ENCODE peak calls at places on chromosome 15, in seven cellular contexts. D is cardiac muscle cell, L is heart right ventricle, I is hepatocyte, Y is left ventricle myocardium inferior, M is NT2/D1, J is thyroid gland. O is an unnamed sample. For H3K36me3 and H3K4me1, the result is how much of the 10 kb centered on the place peaks cover.

GRCh38 chr15:98946301-98947255 is 61.0 kb downstream of the PGPEP1L start:
- DNase-seq in D (no peak), L (peak), I (no peak), Y (peak), M (no peak), J (no peak), O (no peak)

GRCh38 chr15:70867911-70868467 is 14.0 kb upstream of the LARP6 start:
- DNase-seq in D (peak), L (no peak), I (peak), Y (no peak), M (no peak), J (no peak), O (no peak)

GRCh38 chr15:42138411-42138810 is 18.0 kb downstream of the PLA2G4F start:
- DNase-seq in D (no peak), L (no peak), I (no peak), Y (no peak), M (no peak), J (no peak), O (no peak)

GRCh38 chr15:50435772-50436171 is 11.6 kb downstream of the USP8 start:
- DNase-seq in D (no peak), L (no peak), I (no peak), Y (no peak), M (no peak), J (no peak), O (no peak)

GRCh38 chr15:88031461-88031860 is 225.1 kb downstream of the NTRK3 start:
- DNase-seq in D (no peak), L (no peak), I (no peak), Y (no peak), M (no peak), J (no peak), O (no peak)

GRCh38 chr15:67161881-67162280 is 92.6 kb downstream of the AAGAB start:
- DNase-seq in D (no peak), L (no peak), I (no peak), Y (no peak), M (no peak), J (peak), O (no peak)

GRCh38 chr15:84950570-84951111 is 31.0 kb upstream of the PDE8A start:
- DNase-seq in D (no peak), L (no peak), I (no peak), Y (no peak), M (no peak), J (no peak), O (no peak)

GRCh38 chr15:32834156-32834555 is 116.4 kb downstream of the GREM1 start:
- DNase-seq in D (no peak), L (no peak), I (no peak), Y (no peak), M (no peak), J (no peak), O (no peak)

GRCh38 chr15:71313806-71314205 is 198.5 kb downstream of the THSD4 start:
- DNase-seq in D (no peak), L (no peak), I (no peak), Y (no peak), M (no peak), J (no peak), O (no peak)

GRCh38 chr15:88181613-88182012 is 74.9 kb downstream of the NTRK3 start:
- DNase-seq in D (no peak), L (no peak), I (no peak), Y (no peak), M (no peak), J (peak), O (no peak)

GRCh38 chr15:74790080-74790916 is 8.4 kb downstream of the CSK start:
- DNase-seq in D (peak), L (peak), I (peak), Y (peak), M (no peak), J (peak), O (peak)

GRCh38 chr15:35753486-35753885 is 207.5 kb upstream of the DPH6 start:
- DNase-seq in D (peak), L (no peak), I (no peak), Y (no peak), M (no peak), J (no peak), O (no peak)

GRCh38 chr15:33616485-33616884 is 305.7 kb downstream of the RYR3 start:
- DNase-seq in D (no peak), L (no peak), I (no peak), Y (no peak), M (no peak), J (no peak), O (no peak)

GRCh38 chr15:99431661-99432091 is 134.1 kb upstream of the MEF2A start:
- DNase-seq in D (no peak), L (no peak), I (no peak), Y (peak), M (no peak), J (no peak), O (no peak)

GRCh38 chr15:22806664-22807063 is 20.2 kb downstream of the NIPA1 start:
- DNase-seq in D (no peak), L (peak), I (no peak), Y (no peak), M (no peak), J (peak), O (no peak)

GRCh38 chr15:79919090-79919748 is 22.4 kb upstream of the MTHFS start:
- DNase-seq in D (no peak), L (no peak), I (peak), Y (no peak), M (no peak), J (no peak), O (no peak)

GRCh38 chr15:98085003-98085639 is 124.6 kb downstream of the ARRDC4 start:
- DNase-seq in D (peak), L (no peak), I (peak), Y (no peak), M (peak), J (peak), O (peak)

GRCh38 chr15:48556159-48556897 is 89.2 kb downstream of the FBN1 start:
- DNase-seq in D (no peak), L (no peak), I (no peak), Y (no peak), M (no peak), J (no peak), O (no peak)

GRCh38 chr15:69891070-69891491 is 206.6 kb downstream of the TLE3 start:
- DNase-seq in D (no peak), L (no peak), I (no peak), Y (no peak), M (no peak), J (no peak), O (no peak)

GRCh38 chr15:89167267-89168176 is 53.9 kb downstream of the RLBP1 start:
- DNase-seq in D (peak), L (no peak), I (peak), Y (no peak), M (no peak), J (peak), O (no peak)

GRCh38 chr15:70032509-70032908 is 65.2 kb downstream of the TLE3 start:
- DNase-seq in D (no peak), L (no peak), I (no peak), Y (no peak), M (no peak), J (no peak), O (no peak)

GRCh38 chr15:52496776-52497470 is 31.8 kb downstream of the MYO5A start:
- DNase-seq in D (no peak), L (no peak), I (no peak), Y (no peak), M (no peak), J (no peak), O (no peak)

GRCh38 chr15:41489641-41490040 is 4.0 kb upstream of the ITPKA start:
- DNase-seq in D (no peak), L (no peak), I (no peak), Y (no peak), M (no peak), J (no peak), O (no peak)

GRCh38 chr15:89494941-89495637 is 1.3 kb downstream of the RHCG start:
- DNase-seq in D (no peak), L (no peak), I (no peak), Y (no peak), M (no peak), J (no peak), O (peak)

GRCh38 chr15:89125038-89125826 is 37.0 kb downstream of the ABHD2 start:
- DNase-seq in D (no peak), L (no peak), I (peak), Y (no peak), M (no peak), J (no peak), O (no peak)

GRCh38 chr15:41160639-41161315 is 44.7 kb upstream of the INO80 start:
- DNase-seq in D (no peak), L (no peak), I (no peak), Y (no peak), M (no peak), J (no peak), O (no peak)

GRCh38 chr15:60970246-60971170 is 258.6 kb downstream of the RORA start:
- DNase-seq in D (no peak), L (no peak), I (no peak), Y (no peak), M (no peak), J (no peak), O (no peak)

GRCh38 chr15:58043192-58043903 is 22.2 kb downstream of the ALDH1A2 start:
- DNase-seq in D (peak), L (no peak), I (peak), Y (peak), M (no peak), J (peak), O (peak)

GRCh38 chr15:70722266-70723123 is 40.9 kb downstream of the UACA start:
- DNase-seq in D (peak), L (no peak), I (peak), Y (no peak), M (peak), J (no peak), O (no peak)

GRCh38 chr15:45921376-45921775 is 286.5 kb downstream of the SQOR start:
- DNase-seq in D (no peak), L (no peak), I (peak), Y (no peak), M (no peak), J (no peak), O (peak)

GRCh38 chr15:59565299-59565698 is 46.3 kb upstream of the GCNT3 start:
- DNase-seq in D (no peak), L (no peak), I (no peak), Y (no peak), M (no peak), J (no peak), O (no peak)

GRCh38 chr15:29268706-29269484 is 727 bp downstream of the NSMCE3 start:
- DNase-seq in D (peak), L (peak), I (peak), Y (peak), M (peak), J (peak), O (peak)

GRCh38 chr15:57306944-57307411 is 69.3 kb upstream of the CGNL1 start:
- DNase-seq in D (no peak), L (no peak), I (no peak), Y (no peak), M (no peak), J (no peak), O (no peak)

GRCh38 chr15:61987824-61988223 is 72.4 kb downstream of the VPS13C start:
- DNase-seq in D (no peak), L (no peak), I (no peak), Y (no peak), M (no peak), J (no peak), O (no peak)
- H3K36me3 ChIP-seq in D (under half), L (half or more), I (under half), Y (half or more), M (under half), J (under half), O (under half)

GRCh38 chr15:40092416-40093223 is 16.1 kb downstream of the BMF start:
- DNase-seq in D (peak), L (peak), I (peak), Y (peak), M (no peak), J (peak), O (peak)
- H3K4me1 ChIP-seq in D (half or more), L (half or more), I (half or more), Y (half or more), M (under half), J (half or more), O (under half)

GRCh38 chr15:82809308-82810060 is at the start of gene WHAMM:
- DNase-seq in D (peak), L (peak), I (peak), Y (peak), M (peak), J (peak), O (peak)

GRCh38 chr15:82810863-82811421 is 1.5 kb downstream of the WHAMM start:
- DNase-seq in D (no peak), L (no peak), I (no peak), Y (no peak), M (no peak), J (no peak), O (no peak)

GRCh38 chr15:82810061-82810862 is 834 bp downstream of the WHAMM start:
- DNase-seq in D (peak), L (peak), I (peak), Y (peak), M (no peak), J (peak), O (peak)

GRCh38 chr15:82808634-82809041 is 790 bp upstream of the WHAMM start:
- DNase-seq in D (no peak), L (no peak), I (no peak), Y (no peak), M (no peak), J (no peak), O (peak)

GRCh38 chr15:82812994-82813393 is 3.6 kb downstream of the WHAMM start:
- DNase-seq in D (no peak), L (no peak), I (no peak), Y (no peak), M (no peak), J (no peak), O (no peak)
- H3K36me3 ChIP-seq in D (under half), L (half or more), I (under half), Y (half or more), M (under half), J (under half), O (under half)

DNA sequence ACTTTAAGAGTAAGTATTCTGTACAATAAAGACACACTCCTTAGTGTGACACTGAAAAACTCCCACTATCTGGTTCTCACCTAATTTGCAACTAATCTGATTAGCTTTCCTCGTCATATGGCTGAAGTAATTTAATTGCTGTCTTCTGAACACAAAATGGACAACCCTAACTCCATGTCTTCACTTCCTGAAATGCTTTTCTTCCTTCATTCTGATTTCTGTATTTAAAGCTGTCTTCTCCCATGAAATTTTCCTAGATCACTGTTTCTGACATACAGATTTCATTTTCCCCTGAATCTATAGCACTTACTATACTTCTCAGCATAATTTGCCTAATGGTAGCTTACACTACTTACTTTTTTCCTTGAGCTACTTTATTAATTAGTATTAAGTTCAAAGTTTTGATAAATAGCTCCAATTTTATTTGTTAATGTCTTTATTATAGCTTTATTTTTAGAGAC is 6.3 kb downstream of the CCPG1 start:
- DNase-seq in D (no peak), L (no peak), I (no peak), Y (no peak), M (no peak), J (no peak), O (no peak)
- H3K4me1 ChIP-seq in D (under half), L (under half), I (under half), Y (under half), M (under half), J (under half), O (under half)

GRCh38 chr15:73517566-73517965 is 74.6 kb downstream of the REC114 start:
- DNase-seq in D (peak), L (peak), I (no peak), Y (peak), M (no peak), J (no peak), O (no peak)
- H3K36me3 ChIP-seq in D (under half), L (under half), I (under half), Y (under half), M (under half), J (under half), O (under half)

DNA sequence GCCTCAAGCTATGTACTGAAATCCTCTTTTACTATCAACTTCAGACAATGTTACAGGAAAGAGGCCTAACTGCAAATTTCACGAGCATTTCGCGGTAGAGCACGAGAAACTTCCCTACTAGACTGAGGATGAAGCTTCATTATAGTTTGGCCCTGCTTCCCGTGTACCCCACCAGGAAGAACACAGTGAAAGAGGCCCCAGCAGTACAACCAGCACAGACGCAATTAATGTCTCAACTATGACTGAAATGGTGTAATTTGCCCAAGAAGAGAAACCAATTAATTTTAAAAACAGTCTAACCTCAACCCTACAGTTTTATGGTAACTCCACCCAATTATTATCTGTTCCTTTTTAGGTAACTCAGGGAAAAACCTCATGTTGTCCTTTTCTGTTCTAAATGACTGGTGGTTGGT is 12.1 kb downstream of the CHSY1 start:
- DNase-seq in D (no peak), L (no peak), I (no peak), Y (no peak), M (no peak), J (no peak), O (no peak)
- H3K4me1 ChIP-seq in D (under half), L (half or more), I (under half), Y (half or more), M (under half), J (under half), O (under half)